ENCODE peak calls at places on chromosomes 13 and 19, in four cellular contexts. Q, R, M and P are unnamed samples.

GRCh38 chr13:80262051-80262695 is 78.8 kb downstream of the SPRY2 start:
- DNase-seq in Q (no peak), R (no peak), M (no peak), P (no peak)

GRCh38 chr19:2592824-2593223 is 109.7 kb downstream of the GNG7 start:
- DNase-seq in Q (no peak), R (no peak), M (no peak), P (no peak)

GRCh38 chr13:28636078-28636477 is 22.9 kb upstream of the POMP start:
- DNase-seq in Q (no peak), R (no peak), M (peak; percentile 71), P (no peak)

GRCh38 chr13:44713793-44714469 is 137.8 kb upstream of the TSC22D1 start:
- DNase-seq in Q (no peak), R (no peak), M (peak; percentile 98), P (no peak)

GRCh38 chr19:35487821-35488220 is 2.4 kb downstream of the KRTDAP start:
- DNase-seq in Q (no peak), R (no peak), M (no peak), P (no peak)

GRCh38 chr19:46600393-46601317 is 475 bp upstream of the CALM3 start:
- DNase-seq in Q (peak; percentile 93), R (peak; percentile 97), M (peak; percentile 93), P (peak; percentile 99)

GRCh38 chr13:81987159-81987558 is 1646.2 kb upstream of the SPRY2 start:
- DNase-seq in Q (no peak), R (no peak), M (no peak), P (no peak)

GRCh38 chr13:75195479-75196111 is 286.4 kb downstream of the TBC1D4 start:
- DNase-seq in Q (no peak), R (no peak), M (no peak), P (no peak)

GRCh38 chr13:32039056-32039455 is 7.5 kb downstream of the FRY start:
- DNase-seq in Q (no peak), R (no peak), M (no peak), P (no peak)

DNA sequence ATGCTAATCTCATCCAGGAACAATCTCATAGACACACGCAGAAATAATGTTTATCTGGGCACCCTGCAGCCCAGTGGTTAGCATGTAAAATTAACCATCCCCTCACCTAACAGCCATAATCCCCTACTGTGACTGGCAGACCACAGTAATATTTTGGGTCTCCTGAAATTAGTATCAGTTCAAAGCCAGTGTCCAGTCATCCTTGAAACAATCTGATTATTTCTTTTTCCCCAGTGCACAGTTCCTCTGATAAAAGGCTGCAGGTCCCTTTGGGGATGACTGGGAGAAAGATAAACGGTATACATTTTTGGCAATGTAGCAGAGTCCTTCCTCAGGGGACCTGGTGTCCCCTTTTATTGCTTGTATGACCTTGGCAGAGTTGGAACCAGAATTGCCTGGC is 50.4 kb upstream of the CYSLTR2 start:
- DNase-seq in Q (no peak), R (no peak), M (no peak), P (no peak)
- H3K4me3 ChIP-seq in Q (no peak overlapping the region), R (no peak overlapping the region), M (no peak overlapping the region), P (no peak overlapping the region)

GRCh38 chr13:98577823-98578285 is 947 bp upstream of the STK24 start:
- DNase-seq in Q (no peak), R (no peak), M (no peak), P (no peak)

GRCh38 chr13:98576963-98577822 is at the start of gene STK24:
- DNase-seq in Q (peak; percentile 54), R (peak; percentile 90), M (peak; percentile 64), P (no peak)

GRCh38 chr13:98576215-98576945 is 527 bp downstream of the STK24 start:
- DNase-seq in Q (peak; percentile 35), R (peak; percentile 60), M (no peak), P (no peak)

GRCh38 chr13:98575009-98575866 is 1.7 kb downstream of the STK24 start:
- DNase-seq in Q (no peak), R (no peak), M (peak; percentile 44), P (no peak)

DNA sequence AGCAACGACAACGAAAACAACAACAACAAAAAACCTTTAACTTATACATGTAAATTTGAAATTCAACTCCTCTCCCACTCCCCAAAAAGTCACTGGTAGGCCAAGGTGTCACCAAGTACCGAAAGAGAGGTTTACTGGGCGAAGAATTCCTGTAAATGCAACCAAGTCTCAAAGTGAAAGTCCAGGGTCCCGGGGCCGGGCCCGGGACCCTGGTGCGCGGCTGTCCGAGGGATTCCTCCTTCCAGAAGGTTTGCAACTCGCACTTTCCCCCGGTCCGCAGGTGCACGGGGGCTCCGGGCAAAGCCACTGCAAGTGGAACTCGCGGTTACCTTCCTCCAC is 1.1 kb downstream of the STK24 start:
- DNase-seq in Q (no peak), R (no peak), M (no peak), P (no peak)
- H3K4me1 ChIP-seq in Q (peaks cover 52% of the 10 kb centered on the region), R (peaks cover 41% of the 10 kb centered on the region), M (peaks cover 40% of the 10 kb centered on the region), P (peaks cover 37% of the 10 kb centered on the region)

GRCh38 chr13:110400786-110401533 is 93.9 kb downstream of the COL4A2 start:
- DNase-seq in Q (no peak), R (no peak), M (peak; percentile 73), P (no peak)
- H3K27ac ChIP-seq in Q (no peak overlapping the region), R (no peak overlapping the region), M (peak overlapping the region; percentile 85), P (no peak overlapping the region)

GRCh38 chr13:97512732-97513131 is 78.8 kb downstream of the RAP2A start:
- DNase-seq in Q (no peak), R (no peak), M (no peak), P (no peak)

GRCh38 chr13:97515643-97516042 is 81.7 kb downstream of the RAP2A start:
- DNase-seq in Q (no peak), R (no peak), M (no peak), P (no peak)
- H3K4me3 ChIP-seq in Q (no peak overlapping the region), R (no peak overlapping the region), M (no peak overlapping the region), P (no peak overlapping the region)

DNA sequence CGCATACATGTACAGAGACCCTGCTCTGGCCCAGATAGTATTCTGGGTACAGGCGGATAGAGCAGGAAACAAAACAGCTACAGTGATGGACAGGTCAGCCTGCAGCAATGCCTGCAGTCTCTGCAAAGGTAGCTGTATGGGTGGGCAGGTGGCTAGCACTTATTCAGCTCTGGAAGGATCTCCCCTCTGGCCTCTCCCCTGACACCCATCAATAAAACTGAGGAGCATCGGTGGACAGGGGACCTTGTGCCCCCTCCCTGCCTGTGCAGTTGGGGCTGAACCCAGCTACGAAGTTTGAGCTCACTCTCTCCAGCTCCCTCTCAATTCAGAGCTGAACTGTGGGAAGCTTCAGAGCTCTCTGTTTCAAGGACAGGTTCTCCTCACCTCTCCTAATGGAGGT is 1.6 kb downstream of the ALOX5AP start:
- DNase-seq in Q (no peak), R (no peak), M (no peak), P (no peak)
- H3K4me1 ChIP-seq in Q (peaks cover 64% of the 10 kb centered on the region), R (no peaks in the 10 kb centered on the region), M (peaks cover 26% of the 10 kb centered on the region), P (peaks cover 51% of the 10 kb centered on the region)

GRCh38 chr19:57271280-57271679 is 9.0 kb upstream of the ZNF460 start:
- DNase-seq in Q (no peak), R (no peak), M (no peak), P (no peak)
- H3K27ac ChIP-seq in Q (no peak overlapping the region), R (no peak overlapping the region), M (no peak overlapping the region), P (no peak overlapping the region)

GRCh38 chr13:98544105-98544710 is 32.7 kb downstream of the STK24 start:
- DNase-seq in Q (no peak), R (no peak), M (no peak), P (no peak)

GRCh38 chr13:98541701-98542203 is 35.2 kb downstream of the STK24 start:
- DNase-seq in Q (no peak), R (no peak), M (no peak), P (no peak)

GRCh38 chr13:98542568-98543379 is 34.1 kb downstream of the STK24 start:
- DNase-seq in Q (no peak), R (no peak), M (no peak), P (peak; percentile 35)

GRCh38 chr13:98541211-98541610 is 35.7 kb downstream of the STK24 start:
- DNase-seq in Q (no peak), R (no peak), M (no peak), P (no peak)

GRCh38 chr13:98543380-98544104 is 33.4 kb downstream of the STK24 start:
- DNase-seq in Q (no peak), R (no peak), M (no peak), P (no peak)
- H3K4me3 ChIP-seq in Q (peak overlapping the region; percentile 68), R (no peak overlapping the region), M (no peak overlapping the region), P (peak overlapping the region; percentile 43)

GRCh38 chr13:21539687-21540086 is 64.3 kb downstream of the MICU2 start:
- DNase-seq in Q (no peak), R (no peak), M (no peak), P (no peak)
- H3K4me1 ChIP-seq in Q (no peaks in the 10 kb centered on the region), R (peaks cover 64% of the 10 kb centered on the region), M (no peaks in the 10 kb centered on the region), P (no peaks in the 10 kb centered on the region)

DNA sequence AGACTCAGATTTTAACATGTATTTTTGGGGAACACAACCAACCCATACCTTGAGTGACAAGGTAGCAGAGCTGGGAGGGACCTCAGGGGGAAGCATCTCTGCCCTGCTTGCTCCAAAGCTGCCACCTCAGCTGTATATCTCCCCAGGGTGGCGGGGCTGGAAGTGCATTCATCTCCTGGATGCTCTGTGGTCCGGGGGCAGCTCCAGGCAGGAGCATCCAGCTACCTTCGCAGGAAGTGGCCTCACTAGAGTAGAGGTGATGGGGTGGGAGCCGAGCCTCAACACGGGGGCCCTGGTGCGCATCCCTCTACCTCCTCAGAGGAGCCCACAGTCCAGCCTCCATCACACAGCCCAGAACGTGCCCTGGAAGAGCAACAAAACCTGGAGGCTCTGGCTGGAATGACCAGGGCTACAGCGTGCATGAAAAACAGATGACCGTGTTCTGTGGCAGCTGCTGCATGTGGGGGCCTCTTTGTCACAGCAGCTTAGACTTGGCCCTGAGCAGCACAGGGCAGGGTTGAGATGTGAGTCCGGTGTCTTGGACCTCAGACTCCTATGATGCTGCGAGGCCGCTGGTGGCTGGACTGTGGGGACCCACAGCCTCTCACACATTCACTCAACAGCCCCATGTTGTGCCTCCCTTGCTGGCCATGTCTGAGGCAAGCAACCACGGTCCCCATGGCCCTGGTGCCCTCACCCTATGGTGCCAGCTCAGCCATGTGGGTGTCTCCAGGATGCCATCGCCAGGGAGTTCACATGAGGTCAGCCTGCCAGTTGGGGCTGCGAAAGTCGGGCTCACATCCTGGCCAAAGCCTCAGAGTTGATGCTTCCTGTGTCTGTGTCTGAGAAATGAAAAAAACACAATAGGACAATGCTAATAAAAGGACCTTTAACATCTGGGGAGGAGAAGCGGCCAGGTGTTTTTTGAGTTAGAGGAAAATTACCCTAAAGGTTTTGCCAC is 17.1 kb upstream of the GAS6 start:
- DNase-seq in Q (no peak), R (no peak), M (no peak), P (no peak)
- H3K27ac ChIP-seq in Q (no peak overlapping the region), R (peak overlapping the region; percentile 35), M (no peak overlapping the region), P (no peak overlapping the region)

DNA sequence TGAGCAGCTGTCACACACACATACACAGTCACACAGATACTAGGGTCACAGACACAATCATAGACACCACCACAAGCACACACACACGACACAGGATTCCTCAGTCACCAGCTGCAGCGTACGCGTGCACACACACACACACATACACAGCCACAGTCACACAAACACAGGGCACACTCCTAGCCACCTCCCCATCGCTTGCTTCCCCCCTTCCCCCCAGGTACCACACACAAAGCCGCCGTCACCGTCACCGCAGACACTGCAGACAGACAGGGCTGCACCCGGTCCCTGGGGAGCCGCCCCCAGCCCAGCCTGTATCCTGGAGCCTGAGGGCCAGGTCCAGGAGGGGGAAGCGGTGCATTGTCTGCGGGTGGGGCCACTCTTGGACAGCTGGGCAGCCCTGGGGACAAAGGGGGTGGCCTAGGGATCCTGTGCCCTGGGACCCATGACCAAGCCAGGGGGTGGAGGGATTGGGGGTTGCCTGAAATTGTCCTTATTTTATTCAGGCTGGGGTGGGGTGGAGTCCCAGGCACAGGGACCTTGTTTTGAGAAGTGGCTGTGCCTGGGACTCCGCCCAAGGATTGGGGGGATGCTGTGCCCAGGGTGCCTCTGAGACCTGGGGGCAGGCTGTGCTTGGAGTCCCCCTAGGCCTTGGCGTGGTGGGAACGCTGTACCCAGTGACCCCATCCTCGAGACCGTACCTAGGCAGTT is 957 bp downstream of the NUMBL start:
- DNase-seq in Q (no peak), R (no peak), M (peak; percentile 18), P (no peak)
- H3K4me3 ChIP-seq in Q (no peak overlapping the region), R (peak overlapping the region; percentile 78), M (peak overlapping the region; percentile 89), P (no peak overlapping the region)